ENCODE peak calls at places on chromosome X, in nine cellular contexts. M is A549; G is IMR-90; T is heart left ventricle; E is CD4-positive, alpha-beta T cell; F is SJSA1; B is ovary; P is brain microvascular endothelial cell; D is upper lobe of right lung. W is an unnamed sample.
A peak's percentile ranks its signal among the peaks of the same experiment; 100 is the strongest.

GRCh38 chrX:10556405-10556804 is 64.0 kb downstream of the MID1 start:
- DNase-seq in D (no peak), T (no peak), M (no peak), G (no peak), F (no peak), P (no peak), E (no peak), B (no peak), W (no peak)

GRCh38 chrX:45628041-45628440 is 427.4 kb upstream of the DIPK2B start:
- DNase-seq in P (no peak), M (no peak), G (peak; percentile 48), T (no peak), D (no peak), B (no peak), E (no peak), F (no peak), W (no peak)

GRCh38 chrX:68880846-68881513 is 52.2 kb downstream of the EFNB1 start:
- DNase-seq in D (no peak), B (no peak), G (no peak), P (no peak), F (no peak), T (no peak), M (no peak), E (no peak), W (no peak)

GRCh38 chrX:17187301-17187836 is 187.6 kb upstream of the NHS start:
- DNase-seq in P (no peak), F (no peak), G (no peak), E (no peak), T (no peak), M (no peak), D (no peak), B (no peak), W (peak; percentile 3)

GRCh38 chrX:152895724-152896420 is 2.0 kb upstream of the ZNF185 start:
- DNase-seq in E (no peak), B (no peak), D (no peak), M (no peak), F (peak; percentile 49), T (no peak), P (no peak), G (no peak), W (no peak)

GRCh38 chrX:19751068-19751467 is 136.3 kb downstream of the SH3KBP1 start:
- DNase-seq in D (no peak), B (no peak), E (no peak), P (no peak), M (no peak), G (no peak), T (no peak), F (no peak), W (no peak)

GRCh38 chrX:86946569-86946968 is 571.0 kb upstream of the KLHL4 start:
- DNase-seq in E (no peak), G (peak; percentile 24), D (no peak), P (peak; percentile 7), B (no peak), M (peak; percentile 43), T (no peak), F (no peak), W (no peak)

GRCh38 chrX:104665691-104666090 is 99.7 kb downstream of the IL1RAPL2 start:
- DNase-seq in T (no peak), M (no peak), E (no peak), D (no peak), B (no peak), G (no peak), F (no peak), P (no peak), W (no peak)

GRCh38 chrX:112636288-112636687 is 43.5 kb downstream of the LHFPL1 start:
- DNase-seq in E (no peak), D (no peak), M (no peak), F (peak; percentile 51), G (peak; percentile 67), B (no peak), P (no peak), T (no peak), W (no peak)

GRCh38 chrX:37685452-37686347 is at the start of gene XK:
- DNase-seq in T (peak; percentile 34), B (peak; percentile 49), D (peak; percentile 76), E (no peak), G (no peak), F (peak; percentile 53), P (peak; percentile 5), M (peak; percentile 76), W (peak; percentile 52)
- H3K27ac ChIP-seq in T (peak within 1 kb of the TSS; percentile 81), B (no peak within 1 kb of the TSS), D (peak within 1 kb of the TSS; percentile 11), E (no peak within 1 kb of the TSS), G (no peak within 1 kb of the TSS), F (peak within 1 kb of the TSS; percentile 87), P (no peak within 1 kb of the TSS), M (peak within 1 kb of the TSS; percentile 67), W (no peak within 1 kb of the TSS)

GRCh38 chrX:140087865-140088264 is 122.5 kb upstream of the CXorf66 start:
- DNase-seq in E (no peak), M (no peak), T (no peak), D (no peak), P (no peak), G (no peak), F (no peak), B (no peak), W (no peak)

GRCh38 chrX:140091276-140091886 is 126.1 kb upstream of the CXorf66 start:
- DNase-seq in E (no peak), D (peak; percentile 67), M (peak; percentile 9), G (no peak), F (peak; percentile 2), B (no peak), P (no peak), T (no peak), W (peak; percentile 27)

GRCh38 chrX:140092121-140092520 is 126.8 kb upstream of the CXorf66 start:
- DNase-seq in G (no peak), D (no peak), T (no peak), B (no peak), F (no peak), M (no peak), E (no peak), P (no peak), W (no peak)

GRCh38 chrX:140090800-140091275 is 125.5 kb upstream of the CXorf66 start:
- DNase-seq in B (no peak), G (no peak), P (no peak), D (no peak), M (no peak), F (no peak), E (no peak), T (no peak), W (no peak)

DNA sequence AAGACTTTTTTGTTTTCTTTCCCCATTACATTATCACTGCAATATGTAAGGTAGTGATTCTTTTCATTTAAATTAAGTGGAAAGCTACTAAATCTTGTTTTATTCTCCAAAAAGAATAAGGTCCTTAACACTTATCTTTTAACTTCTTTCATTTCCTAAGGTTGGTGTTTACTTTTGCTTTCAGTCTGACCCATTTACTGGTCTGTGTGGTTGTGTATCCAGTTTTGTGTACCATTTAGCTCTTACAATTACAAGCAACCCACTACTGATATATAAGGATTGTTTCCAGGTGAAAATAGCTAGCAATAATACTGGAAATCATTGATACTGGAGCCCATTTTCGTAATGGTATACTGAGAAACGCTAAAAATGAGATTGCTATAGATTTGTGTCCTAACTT is 123.1 kb upstream of the CXorf66 start:
- DNase-seq in G (no peak), B (no peak), D (no peak), F (no peak), M (no peak), P (no peak), T (no peak), E (no peak), W (no peak)
- H3K27ac ChIP-seq in G (no peak overlapping the region), B (no peak overlapping the region), D (no peak overlapping the region), F (no peak overlapping the region), M (no peak overlapping the region), P (no peak overlapping the region), T (no peak overlapping the region), E (no peak overlapping the region), W (no peak overlapping the region)

DNA sequence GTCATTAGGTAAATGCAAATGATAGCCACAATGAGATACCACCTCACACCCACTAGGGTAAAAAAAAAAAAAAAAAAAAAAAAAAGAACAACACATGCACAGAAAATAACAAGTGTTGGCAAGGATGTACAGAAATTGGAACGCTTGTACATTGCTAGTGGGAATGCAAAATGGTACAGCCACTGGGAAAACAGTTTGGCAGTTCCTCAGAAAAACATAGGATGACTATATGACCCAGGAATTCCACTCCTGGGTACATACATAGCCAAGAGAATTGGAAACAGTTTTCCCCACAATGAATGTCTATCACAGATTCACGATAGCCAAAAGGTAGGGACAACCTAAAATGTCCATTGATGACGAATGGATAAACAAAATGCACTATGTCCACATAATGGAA is 161.3 kb upstream of the MAMLD1 start:
- DNase-seq in F (no peak), M (no peak), D (no peak), B (no peak), G (no peak), E (no peak), T (no peak), P (no peak), W (no peak)
- H3K27ac ChIP-seq in F (no peak overlapping the region), M (peak overlapping the region; percentile 49), D (no peak overlapping the region), B (no peak overlapping the region), G (no peak overlapping the region), E (no peak overlapping the region), T (no peak overlapping the region), P (no peak overlapping the region), W (no peak overlapping the region)

DNA sequence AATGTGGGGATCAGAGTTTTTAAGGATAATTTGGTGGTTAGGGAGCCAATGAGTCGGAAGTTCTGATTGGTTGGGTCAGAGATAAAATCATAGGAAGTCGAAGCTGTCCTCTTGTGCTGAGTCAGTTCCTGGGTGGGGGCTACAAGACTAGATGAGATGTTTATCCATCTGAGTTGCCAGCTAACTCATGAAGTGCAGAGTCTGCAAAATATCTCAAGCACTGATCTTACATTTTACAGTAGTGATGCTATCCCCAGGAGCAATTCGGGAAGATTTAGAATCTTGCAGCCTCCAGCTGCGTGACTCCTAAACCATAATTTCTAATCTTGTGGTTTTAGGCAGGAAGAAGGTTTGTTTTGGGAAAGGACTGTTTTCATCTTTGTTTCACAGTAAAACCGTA is 565.8 kb upstream of the SPANXN1 start:
- DNase-seq in D (no peak), M (no peak), B (no peak), F (no peak), E (no peak), T (no peak), G (no peak), P (peak; percentile 5), W (no peak)
- H3K27ac ChIP-seq in D (no peak overlapping the region), M (no peak overlapping the region), B (no peak overlapping the region), F (no peak overlapping the region), E (no peak overlapping the region), T (no peak overlapping the region), G (no peak overlapping the region), P (no peak overlapping the region), W (no peak overlapping the region)

GRCh38 chrX:107574054-107574683 is 54.1 kb upstream of the PRPS1 start:
- DNase-seq in B (no peak), G (peak; percentile 85), M (peak; percentile 50), P (peak; percentile 38), F (peak; percentile 68), T (no peak), E (no peak), D (no peak), W (no peak)
- H3K27ac ChIP-seq in B (no peak overlapping the region), G (peak overlapping the region; percentile 89), M (peak overlapping the region; percentile 34), P (peak overlapping the region; percentile 80), F (peak overlapping the region; percentile 77), T (no peak overlapping the region), E (no peak overlapping the region), D (no peak overlapping the region), W (no peak overlapping the region)

W was measured in substantia nigra.